ENCODE peak calls at places on chromosome 1, in six cellular contexts. Q, B, Z, O, F and D are unnamed samples.

GRCh38 chr1:157377216-157377821 is 175.0 kb downstream of the FCRL5 start:
- DNase-seq in B (peak), O (no peak), Z (peak), Q (peak), F (no peak), D (peak)

GRCh38 chr1:186829679-186830587 is 1.2 kb downstream of the PLA2G4A start:
- DNase-seq in B (no peak), F (no peak), O (no peak), Z (no peak), Q (no peak), D (no peak)

GRCh38 chr1:30046751-30047150 is 676.6 kb downstream of the MATN1 start:
- DNase-seq in O (no peak), B (no peak), F (no peak), Q (no peak), Z (no peak), D (no peak)

GRCh38 chr1:233730809-233731208 is 116.9 kb downstream of the KCNK1 start:
- DNase-seq in O (no peak), Q (peak), F (no peak), Z (no peak), B (peak), D (no peak)

GRCh38 chr1:108079550-108079949 is 114.6 kb upstream of the VAV3 start:
- DNase-seq in Z (no peak), O (no peak), F (no peak), Q (peak), B (no peak), D (no peak)

GRCh38 chr1:93686497-93687250 is 5.0 kb upstream of the BCAR3 start:
- DNase-seq in Q (no peak), F (no peak), Z (no peak), B (no peak), O (no peak), D (no peak)

GRCh38 chr1:67675800-67676199 is 9.2 kb upstream of the GADD45A start:
- DNase-seq in Z (peak), B (no peak), O (no peak), Q (no peak), F (no peak), D (no peak)

GRCh38 chr1:209534496-209535250 is 48.8 kb upstream of the CAMK1G start:
- DNase-seq in Z (no peak), B (no peak), Q (no peak), F (no peak), O (no peak), D (no peak)

GRCh38 chr1:36965301-36966159 is 68.8 kb downstream of the GRIK3 start:
- DNase-seq in Z (no peak), B (no peak), O (no peak), F (no peak), Q (peak), D (no peak)